ENCODE peak calls at places on chromosomes 16 and 17, in nine cellular contexts. K is Panc1; Y is naive thymus-derived CD8-positive, alpha-beta T cell; I is GM19239; V is activated CD4-positive, alpha-beta T cell treated with anti-CD3 and anti-CD28 coated beads, Interleukin-2, amount 50 U/mL, for 1 hour; Q is amygdala; R is cardiac muscle cell; J is mammary epithelial cell; N is cardiac fibroblast. A is an unnamed sample.

GRCh38 chr17:14205992-14206461 is 30.6 kb downstream of the CDRT15 start:
- DNase-seq in I (no peak), V (peak; percentile 58), J (peak; percentile 91), R (no peak), Q (no peak), Y (peak; percentile 79), N (no peak), K (no peak), A (peak; percentile 84)

GRCh38 chr17:75238684-75239191 is 22.7 kb downstream of the GGA3 start:
- DNase-seq in V (peak; percentile 63), I (peak; percentile 73), K (peak; percentile 33), Q (peak; percentile 27), J (peak; percentile 46), R (peak; percentile 68), N (peak; percentile 73), Y (peak; percentile 59), A (peak; percentile 59)

GRCh38 chr17:59154335-59154720 is 658 bp downstream of the SKA2 start:
- DNase-seq in Y (peak; percentile 30), Q (peak; percentile 54), K (no peak), J (peak; percentile 64), V (peak; percentile 14), N (peak; percentile 53), R (peak; percentile 70), I (no peak), A (no peak)

GRCh38 chr17:45312477-45313418 is 4.1 kb downstream of the MAP3K14 start:
- DNase-seq in Q (no peak), N (peak; percentile 32), K (no peak), R (no peak), J (no peak), V (no peak), Y (peak; percentile 20), I (no peak), A (peak; percentile 19)

GRCh38 chr17:58084317-58084981 is 1.2 kb downstream of the DYNLL2 start:
- DNase-seq in V (peak; percentile 50), Y (peak; percentile 62), Q (no peak), R (peak; percentile 52), J (peak; percentile 44), N (peak; percentile 15), I (peak; percentile 63), K (no peak), A (peak; percentile 60)

GRCh38 chr17:81993726-81994592 is 16.5 kb downstream of the ASPSCR1 start:
- DNase-seq in Y (no peak), K (no peak), I (no peak), V (no peak), J (no peak), N (no peak), R (no peak), Q (no peak), A (no peak)

GRCh38 chr16:75555707-75556512 is at the start of gene TMEM231:
- DNase-seq in Q (peak; percentile 96), V (peak; percentile 99), Y (peak; percentile 95), R (peak; percentile 98), I (peak; percentile 91), K (no peak), N (peak; percentile 93), J (peak; percentile 92), A (peak; percentile 92)

GRCh38 chr16:7381671-7382070 is 49.0 kb downstream of the RBFOX1 start:
- DNase-seq in K (no peak), I (no peak), N (no peak), R (no peak), V (no peak), Q (no peak), Y (no peak), J (no peak), A (no peak)

GRCh38 chr16:18983565-18984424 is at the start of gene TMC7:
- DNase-seq in N (peak; percentile 82), K (peak; percentile 74), R (peak; percentile 94), I (no peak), Q (peak; percentile 84), Y (no peak), J (peak; percentile 83), V (peak; percentile 2), A (no peak)

GRCh38 chr16:58022601-58023371 is 2.8 kb upstream of the MMP15 start:
- DNase-seq in N (peak; percentile 68), J (peak; percentile 30), V (no peak), K (no peak), Q (peak; percentile 62), R (no peak), I (no peak), Y (no peak), A (no peak)

GRCh38 chr16:53166099-53166498 is 111.3 kb downstream of the CHD9 start:
- DNase-seq in N (no peak), I (no peak), Q (no peak), Y (no peak), K (no peak), R (peak; percentile 45), V (no peak), J (no peak), A (no peak)

GRCh38 chr17:29138184-29138955 is 41.8 kb downstream of the MYO18A start:
- DNase-seq in V (peak; percentile 40), R (no peak), I (no peak), Y (peak; percentile 22), N (no peak), J (no peak), K (no peak), Q (no peak), A (no peak)

GRCh38 chr16:80462902-80463301 is 77.9 kb upstream of the DYNLRB2 start:
- DNase-seq in N (no peak), V (no peak), R (no peak), J (no peak), Y (no peak), Q (no peak), I (no peak), K (no peak), A (no peak)

GRCh38 chr17:78356163-78356713 is 3.6 kb downstream of the SOCS3 start:
- DNase-seq in Q (no peak), V (peak; percentile 85), N (peak; percentile 89), R (peak; percentile 43), I (peak; percentile 97), K (no peak), Y (peak; percentile 93), J (peak; percentile 98), A (peak; percentile 95)

GRCh38 chr16:55701442-55702319 is 45.9 kb downstream of the SLC6A2 start:
- DNase-seq in V (peak; percentile 6), Q (no peak), J (peak; percentile 38), Y (peak; percentile 27), I (peak; percentile 30), R (peak; percentile 65), N (peak; percentile 50), K (no peak), A (peak; percentile 27)

GRCh38 chr17:16521070-16521727 is 29.2 kb upstream of the LRRC75A start:
- DNase-seq in R (peak; percentile 87), I (peak; percentile 81), J (peak; percentile 71), V (peak; percentile 54), N (peak; percentile 93), Q (peak; percentile 18), Y (peak; percentile 72), K (peak; percentile 63), A (peak; percentile 64)

GRCh38 chr16:68972008-68972407 is 128.7 kb downstream of the TANGO6 start:
- DNase-seq in V (no peak), I (no peak), R (no peak), J (no peak), Q (no peak), K (no peak), Y (no peak), N (no peak), A (no peak)

GRCh38 chr17:55577687-55578086 is 66.4 kb upstream of the SMIM36 start:
- DNase-seq in V (peak; percentile 23), I (no peak), J (peak; percentile 22), N (no peak), K (no peak), R (no peak), Q (no peak), Y (no peak), A (no peak)

GRCh38 chr16:71214771-71215381 is 15.6 kb downstream of the HYDIN start:
- DNase-seq in R (peak; percentile 22), Q (no peak), I (no peak), J (peak; percentile 11), V (no peak), N (peak; percentile 5), K (no peak), Y (no peak), A (no peak)

GRCh38 chr16:87560428-87561199 is 41.7 kb upstream of the JPH3 start:
- DNase-seq in N (peak; percentile 44), I (no peak), R (no peak), V (no peak), J (no peak), Q (no peak), K (no peak), Y (no peak), A (no peak)

GRCh38 chr17:76867578-76868175 is 527 bp upstream of the MGAT5B start:
- DNase-seq in K (no peak), N (peak; percentile 64), Q (no peak), J (peak; percentile 16), R (no peak), Y (no peak), I (no peak), V (no peak), A (no peak)

GRCh38 chr17:8162232-8162996 is at the start of gene VAMP2:
- DNase-seq in Y (peak; percentile 91), N (peak; percentile 64), V (peak; percentile 81), K (no peak), J (peak; percentile 66), I (no peak), Q (peak; percentile 76), R (peak; percentile 87), A (peak; percentile 90)

GRCh38 chr16:54937673-54938350 is 7.1 kb downstream of the IRX5 start:
- DNase-seq in N (no peak), I (no peak), Q (no peak), Y (no peak), J (peak; percentile 41), V (no peak), K (no peak), R (no peak), A (no peak)

GRCh38 chr16:16007743-16008111 is 58.3 kb downstream of the ABCC1 start:
- DNase-seq in R (no peak), Y (no peak), Q (no peak), V (no peak), I (peak; percentile 69), N (no peak), K (no peak), J (no peak), A (no peak)

GRCh38 chr16:3317315-3317999 is 12.2 kb downstream of the ZNF75A start:
- DNase-seq in K (no peak), Q (no peak), V (no peak), R (no peak), I (no peak), N (peak; percentile 44), J (no peak), Y (no peak), A (no peak)

A was measured in naive thymus-derived CD4-positive, alpha-beta T cell.